ENCODE peak calls at places on chromosomes 13 and 19, in five cellular contexts. One of them, this sample, is unnamed.

GRCh38 chr13:85798999-85799646 is at the start of gene SLITRK6:
- DNase-seq in germinal center: no peak
- DNase-seq in mucosa of descending colon: no peak
- DNase-seq in amygdala: no peak
- DNase-seq in esophagus muscularis mucosa: no peak
- DNase-seq in this sample: no peak

GRCh38 chr19:46721269-46722003 is 4.5 kb upstream of the PRKD2 start:
- DNase-seq in germinal center: no peak
- DNase-seq in mucosa of descending colon: no peak
- DNase-seq in amygdala: no peak
- DNase-seq in esophagus muscularis mucosa: no peak
- DNase-seq in this sample: no peak

GRCh38 chr13:19586904-19587634 is 25.7 kb upstream of the TPTE2 start:
- DNase-seq in germinal center: peak
- DNase-seq in mucosa of descending colon: peak
- DNase-seq in amygdala: no peak
- DNase-seq in esophagus muscularis mucosa: peak
- DNase-seq in this sample: no peak

GRCh38 chr19:1407662-1408299 is 395 bp downstream of the DAZAP1 start:
- DNase-seq in germinal center: peak
- DNase-seq in mucosa of descending colon: peak
- DNase-seq in amygdala: no peak
- DNase-seq in esophagus muscularis mucosa: no peak
- DNase-seq in this sample: no peak

GRCh38 chr13:79503069-79503468 is 22.1 kb downstream of the NDFIP2 start:
- DNase-seq in germinal center: no peak
- DNase-seq in mucosa of descending colon: no peak
- DNase-seq in amygdala: no peak
- DNase-seq in esophagus muscularis mucosa: no peak
- DNase-seq in this sample: no peak

GRCh38 chr13:43116242-43116641 is 92.9 kb downstream of the DNAJC15 start:
- DNase-seq in germinal center: no peak
- DNase-seq in mucosa of descending colon: no peak
- DNase-seq in amygdala: no peak
- DNase-seq in esophagus muscularis mucosa: no peak
- DNase-seq in this sample: no peak

GRCh38 chr19:8041553-8041952 is 11.0 kb upstream of the CCL25 start:
- DNase-seq in germinal center: no peak
- DNase-seq in mucosa of descending colon: no peak
- DNase-seq in amygdala: no peak
- DNase-seq in esophagus muscularis mucosa: no peak
- DNase-seq in this sample: no peak

GRCh38 chr19:3389876-3390361 is 23.5 kb downstream of the NFIC start:
- DNase-seq in germinal center: no peak
- DNase-seq in mucosa of descending colon: no peak
- DNase-seq in amygdala: no peak
- DNase-seq in esophagus muscularis mucosa: no peak
- DNase-seq in this sample: no peak

GRCh38 chr13:41284512-41285288 is 21.3 kb upstream of the MTRF1 start:
- DNase-seq in germinal center: no peak
- DNase-seq in mucosa of descending colon: no peak
- DNase-seq in amygdala: no peak
- DNase-seq in esophagus muscularis mucosa: no peak
- DNase-seq in this sample: no peak